ENCODE peak calls at places on chromosomes 16 and 17, in nine cellular contexts. One of them, this sample, is unnamed.

GRCh38 chr17:79506955-79507354 is 103.9 kb downstream of the RBFOX3 start:
- DNase-seq in G401: no peak
- DNase-seq in activated gamma-delta T cell treated with Interleukin-2 at 50 U/mL for 16 hours: no peak
- DNase-seq in H4: no peak
- DNase-seq in neuronal stem cell: no peak
- DNase-seq in cardiac muscle cell: no peak
- DNase-seq in T-helper 2 cell: no peak
- DNase-seq in stimulated activated effector memory CD8-positive, alpha-beta T cell treated with anti-CD3 and anti-CD28 coated beads, Interleukin-12 subunit alpha, Interleukin-12 subunit beta, amount 100 ng/mL, for 72 hours: no peak
- DNase-seq in DMS79 treated with DMSO at 0.1 percent for 48 hours: no peak
- DNase-seq in this sample: no peak

GRCh38 chr17:55451203-55451641 is 29.6 kb upstream of the MMD start:
- DNase-seq in DMS79 treated with DMSO at 0.1 percent for 48 hours: no peak
- DNase-seq in G401: no peak
- DNase-seq in activated gamma-delta T cell treated with Interleukin-2 at 50 U/mL for 16 hours: no peak
- DNase-seq in H4: no peak
- DNase-seq in stimulated activated effector memory CD8-positive, alpha-beta T cell treated with anti-CD3 and anti-CD28 coated beads, Interleukin-12 subunit alpha, Interleukin-12 subunit beta, amount 100 ng/mL, for 72 hours: no peak
- DNase-seq in cardiac muscle cell: peak
- DNase-seq in neuronal stem cell: no peak
- DNase-seq in T-helper 2 cell: no peak
- DNase-seq in this sample: no peak

GRCh38 chr17:74962622-74963394 is 9.8 kb downstream of the HID1 start:
- DNase-seq in DMS79 treated with DMSO at 0.1 percent for 48 hours: no peak
- DNase-seq in G401: no peak
- DNase-seq in H4: no peak
- DNase-seq in activated gamma-delta T cell treated with Interleukin-2 at 50 U/mL for 16 hours: no peak
- DNase-seq in T-helper 2 cell: no peak
- DNase-seq in cardiac muscle cell: no peak
- DNase-seq in stimulated activated effector memory CD8-positive, alpha-beta T cell treated with anti-CD3 and anti-CD28 coated beads, Interleukin-12 subunit alpha, Interleukin-12 subunit beta, amount 100 ng/mL, for 72 hours: no peak
- DNase-seq in neuronal stem cell: no peak
- DNase-seq in this sample: no peak

GRCh38 chr17:64484380-64484779 is 12.5 kb downstream of the POLG2 start:
- DNase-seq in G401: no peak
- DNase-seq in T-helper 2 cell: no peak
- DNase-seq in cardiac muscle cell: no peak
- DNase-seq in DMS79 treated with DMSO at 0.1 percent for 48 hours: no peak
- DNase-seq in stimulated activated effector memory CD8-positive, alpha-beta T cell treated with anti-CD3 and anti-CD28 coated beads, Interleukin-12 subunit alpha, Interleukin-12 subunit beta, amount 100 ng/mL, for 72 hours: no peak
- DNase-seq in H4: no peak
- DNase-seq in activated gamma-delta T cell treated with Interleukin-2 at 50 U/mL for 16 hours: no peak
- DNase-seq in neuronal stem cell: no peak
- DNase-seq in this sample: no peak

GRCh38 chr17:70181376-70181775 is 12.0 kb downstream of the KCNJ2 start:
- DNase-seq in H4: peak
- DNase-seq in cardiac muscle cell: no peak
- DNase-seq in T-helper 2 cell: no peak
- DNase-seq in neuronal stem cell: no peak
- DNase-seq in DMS79 treated with DMSO at 0.1 percent for 48 hours: no peak
- DNase-seq in stimulated activated effector memory CD8-positive, alpha-beta T cell treated with anti-CD3 and anti-CD28 coated beads, Interleukin-12 subunit alpha, Interleukin-12 subunit beta, amount 100 ng/mL, for 72 hours: no peak
- DNase-seq in activated gamma-delta T cell treated with Interleukin-2 at 50 U/mL for 16 hours: no peak
- DNase-seq in G401: no peak
- DNase-seq in this sample: no peak

GRCh38 chr17:28554565-28554964 is 2.1 kb upstream of the UNC119 start:
- DNase-seq in stimulated activated effector memory CD8-positive, alpha-beta T cell treated with anti-CD3 and anti-CD28 coated beads, Interleukin-12 subunit alpha, Interleukin-12 subunit beta, amount 100 ng/mL, for 72 hours: no peak
- DNase-seq in DMS79 treated with DMSO at 0.1 percent for 48 hours: no peak
- DNase-seq in T-helper 2 cell: no peak
- DNase-seq in cardiac muscle cell: no peak
- DNase-seq in activated gamma-delta T cell treated with Interleukin-2 at 50 U/mL for 16 hours: no peak
- DNase-seq in H4: no peak
- DNase-seq in G401: no peak
- DNase-seq in neuronal stem cell: no peak
- DNase-seq in this sample: no peak

GRCh38 chr16:56369202-56369601 is 56.1 kb downstream of the AMFR start:
- DNase-seq in activated gamma-delta T cell treated with Interleukin-2 at 50 U/mL for 16 hours: no peak
- DNase-seq in DMS79 treated with DMSO at 0.1 percent for 48 hours: no peak
- DNase-seq in H4: no peak
- DNase-seq in T-helper 2 cell: no peak
- DNase-seq in G401: peak
- DNase-seq in cardiac muscle cell: no peak
- DNase-seq in neuronal stem cell: no peak
- DNase-seq in stimulated activated effector memory CD8-positive, alpha-beta T cell treated with anti-CD3 and anti-CD28 coated beads, Interleukin-12 subunit alpha, Interleukin-12 subunit beta, amount 100 ng/mL, for 72 hours: no peak
- DNase-seq in this sample: no peak

GRCh38 chr16:4091638-4092037 is 24.6 kb downstream of the ADCY9 start:
- DNase-seq in stimulated activated effector memory CD8-positive, alpha-beta T cell treated with anti-CD3 and anti-CD28 coated beads, Interleukin-12 subunit alpha, Interleukin-12 subunit beta, amount 100 ng/mL, for 72 hours: no peak
- DNase-seq in G401: no peak
- DNase-seq in DMS79 treated with DMSO at 0.1 percent for 48 hours: peak
- DNase-seq in cardiac muscle cell: no peak
- DNase-seq in activated gamma-delta T cell treated with Interleukin-2 at 50 U/mL for 16 hours: no peak
- DNase-seq in T-helper 2 cell: no peak
- DNase-seq in H4: no peak
- DNase-seq in neuronal stem cell: no peak
- DNase-seq in this sample: no peak

GRCh38 chr16:10641953-10642949 is 52.5 kb downstream of the TEKT5 start:
- DNase-seq in G401: no peak
- DNase-seq in neuronal stem cell: peak
- DNase-seq in activated gamma-delta T cell treated with Interleukin-2 at 50 U/mL for 16 hours: no peak
- DNase-seq in H4: no peak
- DNase-seq in DMS79 treated with DMSO at 0.1 percent for 48 hours: no peak
- DNase-seq in T-helper 2 cell: no peak
- DNase-seq in stimulated activated effector memory CD8-positive, alpha-beta T cell treated with anti-CD3 and anti-CD28 coated beads, Interleukin-12 subunit alpha, Interleukin-12 subunit beta, amount 100 ng/mL, for 72 hours: no peak
- DNase-seq in cardiac muscle cell: peak
- DNase-seq in this sample: no peak